ENCODE peak calls at places on chromosomes 3 and 15, in seven cellular contexts. V, T, W, X, Y, U and Z are unnamed samples.

GRCh38 chr3:134463676-134464611 is 21.8 kb downstream of the ANAPC13 start:
- DNase-seq in X (no peak), Y (peak), V (no peak), U (peak), W (no peak), T (no peak), Z (peak)

GRCh38 chr15:50181206-50181982 is 602 bp upstream of the SLC27A2 start:
- DNase-seq in W (no peak), U (no peak), V (no peak), T (no peak), Y (no peak), X (no peak), Z (no peak)

GRCh38 chr3:147298511-147298982 is 107.8 kb downstream of the ZIC4 start:
- DNase-seq in V (no peak), U (no peak), X (no peak), T (peak), W (no peak), Y (peak), Z (no peak)

GRCh38 chr3:139325551-139325950 is 18.3 kb upstream of the MRPS22 start:
- DNase-seq in X (no peak), Y (no peak), U (no peak), T (no peak), W (no peak), V (no peak), Z (peak)

GRCh38 chr15:40244961-40245523 is 6.2 kb downstream of the PAK6 start:
- DNase-seq in U (no peak), X (no peak), W (no peak), Y (no peak), T (no peak), V (no peak), Z (no peak)

GRCh38 chr15:65738649-65739048 is 53.4 kb downstream of the DENND4A start:
- DNase-seq in Y (peak), V (no peak), U (no peak), T (no peak), X (no peak), W (no peak), Z (no peak)

GRCh38 chr3:44434834-44435510 is 42.5 kb downstream of the ZNF445 start:
- DNase-seq in T (no peak), X (no peak), Y (no peak), U (no peak), V (peak), W (no peak), Z (no peak)

GRCh38 chr3:134476306-134476705 is 9.5 kb downstream of the ANAPC13 start:
- DNase-seq in Y (no peak), V (no peak), W (no peak), X (no peak), T (no peak), U (no peak), Z (no peak)

GRCh38 chr3:128217702-128218475 is 64.6 kb downstream of the EEFSEC start:
- DNase-seq in T (no peak), Y (peak), V (peak), U (no peak), X (no peak), W (no peak), Z (no peak)

GRCh38 chr15:99564221-99565030 is 1.4 kb upstream of the MEF2A start:
- DNase-seq in Y (no peak), V (peak), X (no peak), W (peak), U (peak), T (peak), Z (no peak)

GRCh38 chr15:88187195-88187594 is 69.3 kb downstream of the NTRK3 start:
- DNase-seq in U (peak), Y (no peak), T (peak), W (no peak), V (no peak), X (no peak), Z (no peak)

GRCh38 chr3:156360992-156361391 is 193.9 kb downstream of the SSR3 start:
- DNase-seq in T (no peak), Y (no peak), X (no peak), U (no peak), V (peak), W (no peak), Z (no peak)

GRCh38 chr3:53100818-53101466 is 29.3 kb downstream of the RFT1 start:
- DNase-seq in W (no peak), T (no peak), Y (no peak), X (no peak), V (no peak), U (no peak), Z (no peak)

GRCh38 chr15:24756101-24756500 is 80.5 kb downstream of the NPAP1 start:
- DNase-seq in T (no peak), U (no peak), X (no peak), Y (no peak), V (no peak), W (no peak), Z (no peak)

GRCh38 chr3:3429841-3430240 is 250.3 kb upstream of the CRBN start:
- DNase-seq in W (no peak), Y (no peak), V (no peak), T (peak), X (no peak), U (no peak), Z (no peak)

GRCh38 chr15:63487076-63487757 is 17.2 kb upstream of the USP3 start:
- DNase-seq in U (peak), W (peak), T (peak), V (peak), Y (peak), X (peak), Z (peak)

GRCh38 chr3:8575364-8576104 is 69.1 kb downstream of the SSUH2 start:
- DNase-seq in U (no peak), W (no peak), V (no peak), X (no peak), Y (peak), T (no peak), Z (no peak)

GRCh38 chr15:93505506-93505905 is 416.5 kb upstream of the RGMA start:
- DNase-seq in W (no peak), V (no peak), Y (no peak), U (no peak), X (no peak), T (no peak), Z (no peak)

GRCh38 chr3:127915115-127915936 is at the start of gene KBTBD12:
- DNase-seq in W (no peak), V (no peak), U (peak), Y (no peak), T (no peak), X (no peak), Z (peak)

GRCh38 chr15:85542895-85543331 is 162.5 kb downstream of the AKAP13 start:
- DNase-seq in Y (peak), W (no peak), T (no peak), V (no peak), X (no peak), U (no peak), Z (no peak)

GRCh38 chr3:183385698-183386590 is 42.5 kb downstream of the MCF2L2 start:
- DNase-seq in T (peak), X (no peak), U (peak), Y (peak), V (peak), W (peak), Z (no peak)

GRCh38 chr3:193214445-193214844 is 26.6 kb upstream of the PLAAT1 start:
- DNase-seq in X (no peak), Y (peak), V (no peak), U (no peak), W (no peak), T (no peak), Z (no peak)